ENCODE peak calls at places on chromosomes 16 and 17, in four cellular contexts. U is neural progenitor cell, P is A549, L is upper lobe of right lung. E is an unnamed sample.

GRCh38 chr16:29834079-29834478 is 13.8 kb downstream of the MVP start:
- DNase-seq in P (no peak), L (no peak), U (no peak), E (no peak)

GRCh38 chr17:21209511-21210175 is 4.3 kb downstream of the TMEM11 start:
- DNase-seq in U (no peak), P (no peak), L (peak; percentile 90), E (peak; percentile 78)

GRCh38 chr17:41140360-41141132 is at the start of gene KRTAP4-6:
- DNase-seq in U (no peak), L (no peak), P (no peak), E (no peak)

GRCh38 chr17:1907818-1908698 is 78.3 kb downstream of the RPA1 start:
- DNase-seq in L (no peak), P (no peak), U (peak; percentile 92), E (no peak)

GRCh38 chr17:55005520-55005919 is 37.0 kb downstream of the STXBP4 start:
- DNase-seq in P (no peak), L (no peak), U (peak; percentile 30), E (no peak)

GRCh38 chr16:1152651-1153259 is at the start of gene CACNA1H:
- DNase-seq in U (peak; percentile 86), P (peak; percentile 58), L (no peak), E (no peak)

GRCh38 chr17:5610956-5611355 is 26.6 kb upstream of the NLRP1 start:
- DNase-seq in U (no peak), L (no peak), P (no peak), E (no peak)

GRCh38 chr16:75229172-75230031 is 10.6 kb downstream of the CTRB1 start:
- DNase-seq in U (no peak), L (peak; percentile 67), P (no peak), E (no peak)

GRCh38 chr17:18260332-18261145 is at the start of gene MIEF2:
- DNase-seq in U (peak; percentile 97), L (peak; percentile 98), P (peak; percentile 100), E (peak; percentile 98)

DNA sequence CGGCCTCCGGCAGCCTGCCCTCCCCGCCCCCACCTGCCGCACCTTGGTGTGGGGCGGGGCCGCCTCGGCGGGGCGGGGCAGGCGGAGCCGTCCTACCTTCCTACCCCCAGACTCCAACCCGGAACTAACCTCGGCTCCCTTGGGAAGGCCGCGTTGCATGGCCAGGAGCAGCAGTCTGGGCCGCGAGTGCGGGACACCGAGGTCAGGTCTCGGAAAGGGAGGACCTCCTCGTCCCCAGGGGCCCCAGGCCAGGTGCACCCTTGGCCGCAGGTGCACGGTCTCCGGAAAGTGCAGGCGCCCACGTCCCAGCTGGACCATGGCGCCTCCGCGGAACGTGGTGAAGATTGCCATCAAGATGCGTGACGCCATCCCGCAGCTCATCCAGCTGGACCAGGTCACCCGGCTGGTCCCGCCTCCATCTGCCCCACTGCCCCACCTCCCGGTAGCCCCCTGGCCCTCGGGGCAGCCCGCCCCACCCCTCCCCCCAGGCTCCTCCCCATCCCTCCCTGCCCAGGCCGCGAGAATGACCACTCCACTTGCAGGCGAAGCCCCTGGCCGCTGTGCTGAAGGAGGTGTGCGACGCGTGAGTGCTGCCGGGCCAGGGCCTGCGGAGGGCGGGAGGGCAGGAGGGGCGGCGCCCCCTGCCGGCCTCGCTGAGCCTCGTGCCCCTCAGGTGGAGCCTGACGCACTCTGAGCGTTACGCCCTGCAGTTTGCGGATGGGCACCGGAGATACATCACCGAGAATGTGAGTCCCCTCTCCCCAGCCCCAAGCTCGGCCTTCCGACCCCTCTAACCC is at the start of gene ELMO3:
- DNase-seq in U (peak; percentile 87), P (no peak), L (peak; percentile 87), E (peak; percentile 77)
- TF ChIP-seq CTCF in U (peak; percentile 53), P (no peak), L (peak; percentile 32), E (peak; percentile 42)

DNA sequence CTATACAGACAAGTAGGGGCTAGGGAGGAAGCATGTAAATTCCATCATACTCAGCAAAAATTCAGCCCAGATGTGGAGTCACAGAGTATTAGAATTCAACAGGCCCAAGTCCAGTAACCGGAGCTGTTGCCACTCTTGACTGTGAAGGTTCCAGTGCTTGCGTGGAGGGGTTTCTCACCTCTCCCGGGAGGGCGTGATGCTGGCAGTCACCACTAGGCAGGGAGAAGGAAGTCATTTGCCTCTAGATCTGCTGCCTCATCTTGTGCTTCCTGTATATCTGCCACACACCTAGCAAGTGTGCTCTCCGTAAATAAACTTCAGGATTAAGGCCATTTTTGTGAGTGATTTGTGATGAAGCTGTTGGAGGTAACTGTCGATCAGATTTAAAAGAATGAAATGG is 1.0 kb upstream of the CKLF start:
- DNase-seq in U (peak; percentile 37), L (no peak), P (peak; percentile 59), E (peak; percentile 60)
- TF ChIP-seq CTCF in U (peak; percentile 18), L (peak; percentile 23), P (no peak), E (peak; percentile 24)

GRCh38 chr16:26963109-26963508 is 103.6 kb upstream of the C16orf82 start:
- DNase-seq in U (peak; percentile 68), P (no peak), L (no peak), E (no peak)
- TF ChIP-seq CTCF in U (peak; percentile 73), P (no peak), L (peak; percentile 7), E (no peak)

GRCh38 chr17:27593232-27593856 is 37.6 kb upstream of the LGALS9 start:
- DNase-seq in U (no peak), P (no peak), L (no peak), E (no peak)
- TF ChIP-seq CTCF in U (peak; percentile 8), P (no peak), L (no peak), E (no peak)

GRCh38 chr16:87746178-87746577 is 19.6 kb downstream of the KLHDC4 start:
- DNase-seq in P (no peak), L (no peak), U (no peak), E (no peak)

GRCh38 chr16:87744750-87745514 is 20.9 kb downstream of the KLHDC4 start:
- DNase-seq in U (no peak), P (no peak), L (no peak), E (no peak)

GRCh38 chr16:87742781-87743490 is 22.9 kb downstream of the KLHDC4 start:
- DNase-seq in L (no peak), U (no peak), P (no peak), E (no peak)

GRCh38 chr16:87741700-87742415 is 23.9 kb downstream of the KLHDC4 start:
- DNase-seq in U (no peak), P (no peak), L (no peak), E (no peak)

DNA sequence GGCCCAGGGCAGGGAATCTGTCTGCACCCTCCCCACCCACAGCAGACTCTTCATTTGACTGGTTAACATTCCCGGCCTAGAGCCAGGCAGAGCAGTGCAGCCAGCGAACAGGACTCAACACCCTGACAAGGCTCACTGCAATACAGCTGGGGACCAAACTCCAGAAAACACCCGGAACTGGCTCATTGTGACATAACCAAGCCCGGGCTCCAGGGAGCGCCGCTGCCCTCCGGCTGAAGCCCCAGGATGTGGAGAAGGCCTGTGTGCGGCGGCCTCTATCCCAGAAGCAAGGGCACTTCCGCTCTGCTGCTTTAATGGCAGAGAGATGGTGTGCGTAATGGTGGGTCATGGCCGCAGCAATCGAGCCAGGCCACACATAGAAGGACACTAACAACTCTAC is 18.2 kb downstream of the KLHDC4 start:
- DNase-seq in P (no peak), L (no peak), U (no peak), E (no peak)
- TF ChIP-seq CTCF in P (no peak), L (no peak), U (no peak), E (no peak)

GRCh38 chr16:4578961-4579530 is 22.9 kb downstream of the C16orf96 start:
- DNase-seq in U (no peak), L (no peak), P (no peak), E (no peak)

GRCh38 chr16:4576008-4576407 is 19.9 kb downstream of the C16orf96 start:
- DNase-seq in U (no peak), P (no peak), L (no peak), E (no peak)

GRCh38 chr16:4570688-4571321 is 14.7 kb downstream of the C16orf96 start:
- DNase-seq in L (no peak), P (no peak), U (peak; percentile 45), E (no peak)

GRCh38 chr16:4572715-4573114 is 16.6 kb downstream of the C16orf96 start:
- DNase-seq in P (no peak), L (no peak), U (no peak), E (no peak)

DNA sequence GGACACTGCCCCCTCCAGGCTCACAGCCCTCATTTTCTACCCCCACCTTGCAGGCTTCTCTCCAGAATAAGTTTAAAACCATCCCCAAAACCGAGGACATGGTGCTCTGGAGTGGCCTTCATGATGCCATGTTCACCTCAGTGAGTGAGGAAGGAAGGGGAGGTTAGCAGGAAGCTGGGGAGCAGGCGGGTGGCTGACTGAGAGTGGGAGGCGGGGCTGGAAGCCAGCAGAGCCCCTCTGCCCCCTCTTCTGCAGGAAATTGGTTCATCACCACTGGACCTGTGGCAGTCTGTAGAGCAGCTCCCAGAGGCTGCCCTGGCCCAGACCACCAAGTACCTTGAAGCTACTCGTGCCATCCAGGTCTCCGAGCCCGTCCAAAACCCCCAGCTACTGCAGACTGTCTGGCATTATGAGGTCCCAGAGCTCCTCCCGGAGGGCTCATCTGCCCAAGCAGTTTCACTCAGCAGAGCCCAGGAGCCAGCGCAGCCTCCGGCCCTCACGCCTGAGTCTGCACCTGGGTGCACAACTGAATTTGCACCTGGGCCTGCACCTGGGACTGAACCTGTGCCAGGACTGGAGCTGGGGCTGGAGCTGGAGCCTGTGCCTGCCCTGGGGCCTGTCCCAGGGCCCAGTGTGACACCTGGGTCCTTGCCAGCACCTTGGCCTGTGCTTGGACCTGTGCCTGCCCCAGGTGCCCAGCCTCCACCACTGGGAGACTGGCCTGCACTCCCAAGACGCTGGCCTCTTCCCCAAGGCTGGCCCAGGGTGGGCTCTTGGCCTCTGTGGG is 19.0 kb downstream of the C16orf96 start:
- DNase-seq in U (peak; percentile 41), L (no peak), P (no peak), E (no peak)
- TF ChIP-seq CTCF in U (peak; percentile 16), L (no peak), P (no peak), E (no peak)